ENCODE peak calls at places on chromosome 10, in eight cellular contexts. One of them, this sample, is unnamed. For H3K9me3, the result is how much of the 10 kb centered on the place peaks cover.

GRCh38 chr10:31939797-31940708 is 11.4 kb upstream of the ARHGAP12 start:
- DNase-seq in Caco-2: no peak
- DNase-seq in body of pancreas: no peak
- DNase-seq in hepatocyte: no peak
- DNase-seq in upper lobe of right lung: no peak
- DNase-seq in RWPE2: no peak
- DNase-seq in CD8-positive, alpha-beta T cell: no peak
- DNase-seq in colonic mucosa: no peak
- DNase-seq in this sample: no peak

GRCh38 chr10:79418274-79418673 is 27.1 kb downstream of the ZCCHC24 start:
- DNase-seq in hepatocyte: no peak
- DNase-seq in RWPE2: no peak
- DNase-seq in body of pancreas: no peak
- DNase-seq in colonic mucosa: no peak
- DNase-seq in Caco-2: no peak
- DNase-seq in CD8-positive, alpha-beta T cell: no peak
- DNase-seq in upper lobe of right lung: no peak
- DNase-seq in this sample: no peak

GRCh38 chr10:10222288-10222945 is 795.3 kb upstream of the CELF2 start:
- DNase-seq in body of pancreas: no peak
- DNase-seq in colonic mucosa: no peak
- DNase-seq in hepatocyte: peak
- DNase-seq in CD8-positive, alpha-beta T cell: no peak
- DNase-seq in Caco-2: no peak
- DNase-seq in RWPE2: no peak
- DNase-seq in upper lobe of right lung: no peak
- DNase-seq in this sample: no peak

GRCh38 chr10:31549936-31550335 is 230.9 kb downstream of the ZEB1 start:
- DNase-seq in CD8-positive, alpha-beta T cell: no peak
- DNase-seq in upper lobe of right lung: no peak
- DNase-seq in Caco-2: no peak
- DNase-seq in colonic mucosa: no peak
- DNase-seq in RWPE2: no peak
- DNase-seq in body of pancreas: no peak
- DNase-seq in hepatocyte: no peak
- DNase-seq in this sample: no peak

GRCh38 chr10:131084791-131085585 is 226.5 kb downstream of the TCERG1L start:
- DNase-seq in CD8-positive, alpha-beta T cell: no peak
- DNase-seq in RWPE2: no peak
- DNase-seq in Caco-2: no peak
- DNase-seq in body of pancreas: no peak
- DNase-seq in colonic mucosa: no peak
- DNase-seq in upper lobe of right lung: no peak
- DNase-seq in hepatocyte: no peak
- DNase-seq in this sample: no peak

GRCh38 chr10:125137601-125138438 is 22.5 kb downstream of the CTBP2 start:
- DNase-seq in CD8-positive, alpha-beta T cell: no peak
- DNase-seq in body of pancreas: peak
- DNase-seq in Caco-2: peak
- DNase-seq in RWPE2: no peak
- DNase-seq in colonic mucosa: peak
- DNase-seq in upper lobe of right lung: peak
- DNase-seq in hepatocyte: peak
- DNase-seq in this sample: no peak

GRCh38 chr10:50919010-50919409 is 33.6 kb upstream of the A1CF start:
- DNase-seq in colonic mucosa: no peak
- DNase-seq in upper lobe of right lung: no peak
- DNase-seq in Caco-2: no peak
- DNase-seq in hepatocyte: no peak
- DNase-seq in CD8-positive, alpha-beta T cell: no peak
- DNase-seq in RWPE2: no peak
- DNase-seq in body of pancreas: no peak
- DNase-seq in this sample: no peak

GRCh38 chr10:77428776-77429395 is 208.7 kb downstream of the KCNMA1 start:
- DNase-seq in Caco-2: peak
- DNase-seq in CD8-positive, alpha-beta T cell: no peak
- DNase-seq in upper lobe of right lung: peak
- DNase-seq in body of pancreas: peak
- DNase-seq in hepatocyte: peak
- DNase-seq in colonic mucosa: peak
- DNase-seq in RWPE2: no peak
- DNase-seq in this sample: no peak

GRCh38 chr10:102429468-102429867 is 2.9 kb downstream of the CUEDC2 start:
- DNase-seq in body of pancreas: no peak
- DNase-seq in Caco-2: no peak
- DNase-seq in colonic mucosa: no peak
- DNase-seq in hepatocyte: peak
- DNase-seq in RWPE2: no peak
- DNase-seq in upper lobe of right lung: no peak
- DNase-seq in CD8-positive, alpha-beta T cell: no peak
- DNase-seq in this sample: no peak

GRCh38 chr10:121138112-121138860 is 287.1 kb downstream of the WDR11 start:
- DNase-seq in hepatocyte: no peak
- DNase-seq in RWPE2: no peak
- DNase-seq in colonic mucosa: peak
- DNase-seq in CD8-positive, alpha-beta T cell: no peak
- DNase-seq in Caco-2: no peak
- DNase-seq in body of pancreas: no peak
- DNase-seq in upper lobe of right lung: no peak
- DNase-seq in this sample: peak

GRCh38 chr10:3797750-3798149 is 12.7 kb upstream of the KLF6 start:
- DNase-seq in hepatocyte: no peak
- DNase-seq in colonic mucosa: no peak
- DNase-seq in body of pancreas: no peak
- DNase-seq in upper lobe of right lung: no peak
- DNase-seq in CD8-positive, alpha-beta T cell: no peak
- DNase-seq in RWPE2: no peak
- DNase-seq in Caco-2: no peak
- DNase-seq in this sample: no peak

GRCh38 chr10:110496553-110497437 is 912 bp upstream of the DUSP5 start:
- DNase-seq in body of pancreas: no peak
- DNase-seq in colonic mucosa: no peak
- DNase-seq in hepatocyte: no peak
- DNase-seq in RWPE2: peak
- DNase-seq in CD8-positive, alpha-beta T cell: no peak
- DNase-seq in upper lobe of right lung: no peak
- DNase-seq in Caco-2: no peak
- DNase-seq in this sample: no peak

GRCh38 chr10:95559466-95559865 is 1.7 kb downstream of the SORBS1 start:
- DNase-seq in CD8-positive, alpha-beta T cell: no peak
- DNase-seq in RWPE2: no peak
- DNase-seq in body of pancreas: no peak
- DNase-seq in upper lobe of right lung: no peak
- DNase-seq in colonic mucosa: no peak
- DNase-seq in hepatocyte: no peak
- DNase-seq in Caco-2: no peak
- DNase-seq in this sample: no peak

GRCh38 chr10:12504628-12505027 is 155.3 kb downstream of the CAMK1D start:
- DNase-seq in upper lobe of right lung: peak
- DNase-seq in Caco-2: no peak
- DNase-seq in body of pancreas: no peak
- DNase-seq in hepatocyte: no peak
- DNase-seq in CD8-positive, alpha-beta T cell: no peak
- DNase-seq in RWPE2: no peak
- DNase-seq in colonic mucosa: peak
- DNase-seq in this sample: no peak

GRCh38 chr10:34677591-34677990 is 137.5 kb downstream of the PARD3 start:
- DNase-seq in colonic mucosa: no peak
- DNase-seq in RWPE2: no peak
- DNase-seq in CD8-positive, alpha-beta T cell: no peak
- DNase-seq in upper lobe of right lung: no peak
- DNase-seq in Caco-2: no peak
- DNase-seq in body of pancreas: no peak
- DNase-seq in hepatocyte: no peak
- DNase-seq in this sample: no peak

GRCh38 chr10:20953120-20953519 is 56.0 kb upstream of the NEBL start:
- DNase-seq in Caco-2: no peak
- DNase-seq in hepatocyte: no peak
- DNase-seq in colonic mucosa: no peak
- DNase-seq in body of pancreas: no peak
- DNase-seq in RWPE2: no peak
- DNase-seq in upper lobe of right lung: no peak
- DNase-seq in CD8-positive, alpha-beta T cell: no peak
- DNase-seq in this sample: no peak
- H3K9me3 ChIP-seq in Caco-2: under half
- H3K9me3 ChIP-seq in hepatocyte: under half
- H3K9me3 ChIP-seq in colonic mucosa: under half
- H3K9me3 ChIP-seq in body of pancreas: under half
- H3K9me3 ChIP-seq in RWPE2: under half
- H3K9me3 ChIP-seq in upper lobe of right lung: under half
- H3K9me3 ChIP-seq in CD8-positive, alpha-beta T cell: under half
- H3K9me3 ChIP-seq in this sample: under half

DNA sequence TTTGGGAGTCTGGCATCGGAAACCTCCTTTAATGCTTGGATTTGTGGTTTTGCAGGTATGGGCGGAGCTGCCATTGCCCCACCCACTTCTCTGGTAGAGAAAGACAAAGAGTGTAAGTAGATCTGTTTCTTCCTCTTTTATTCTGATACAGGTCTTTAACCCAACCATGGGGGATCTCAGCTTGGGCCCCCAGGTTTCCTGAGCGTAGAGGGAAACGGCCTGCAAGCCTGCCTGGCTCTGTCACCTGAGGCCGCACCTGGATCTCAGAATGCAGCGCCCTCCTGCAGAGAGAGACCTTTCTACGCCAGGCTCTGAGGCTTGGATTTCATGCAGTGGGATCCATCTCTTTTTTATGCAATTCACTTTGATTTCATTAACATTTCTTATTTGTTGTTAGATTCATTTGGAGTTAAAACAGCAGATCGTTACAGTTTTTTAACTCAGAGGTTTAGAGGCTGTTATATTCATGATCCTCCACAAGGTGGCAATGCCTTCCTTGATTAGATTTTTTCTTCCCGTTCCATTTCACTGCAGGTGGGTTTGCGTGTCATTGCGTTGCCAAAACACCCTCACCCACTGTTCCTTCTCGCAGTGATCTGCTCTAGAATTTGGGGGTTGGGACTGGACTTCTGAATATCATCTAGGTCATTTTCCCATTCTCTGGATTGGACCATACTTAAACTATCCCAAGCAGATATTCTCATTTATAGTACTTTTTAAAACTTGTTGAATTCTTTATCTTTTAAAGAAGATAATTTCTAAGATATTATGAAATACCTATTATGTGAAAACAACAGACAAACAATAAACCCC is 20.0 kb downstream of the RBM17 start:
- DNase-seq in RWPE2: no peak
- DNase-seq in body of pancreas: no peak
- DNase-seq in colonic mucosa: peak
- DNase-seq in Caco-2: peak
- DNase-seq in upper lobe of right lung: no peak
- DNase-seq in CD8-positive, alpha-beta T cell: no peak
- DNase-seq in hepatocyte: peak
- DNase-seq in this sample: no peak
- TF ChIP-seq CTCF in RWPE2: peak
- TF ChIP-seq CTCF in body of pancreas: peak
- TF ChIP-seq CTCF in colonic mucosa: peak
- TF ChIP-seq CTCF in Caco-2: peak
- TF ChIP-seq CTCF in upper lobe of right lung: peak
- TF ChIP-seq CTCF in CD8-positive, alpha-beta T cell: peak
- TF ChIP-seq CTCF in hepatocyte: peak
- TF ChIP-seq CTCF in this sample: peak

DNA sequence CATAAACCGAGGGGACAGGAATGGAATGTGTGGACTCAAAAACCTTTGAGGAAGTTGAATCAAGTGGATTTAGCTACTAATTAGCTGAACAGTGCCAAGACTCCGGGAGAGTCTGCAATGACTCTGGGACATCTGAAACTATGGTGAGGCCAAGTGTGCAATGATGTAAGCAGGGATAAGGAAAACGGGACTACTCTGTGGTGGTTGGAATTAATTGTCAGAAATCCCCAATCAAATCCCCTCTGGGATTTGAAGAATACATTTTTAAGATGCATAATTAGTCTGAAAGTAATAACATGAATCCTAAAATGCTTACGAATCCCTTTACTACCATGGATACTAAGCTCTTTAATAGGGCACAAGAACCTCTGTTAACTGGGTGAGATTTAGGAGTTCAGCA is 602.8 kb downstream of the NRG3 start:
- DNase-seq in RWPE2: no peak
- DNase-seq in CD8-positive, alpha-beta T cell: no peak
- DNase-seq in Caco-2: no peak
- DNase-seq in upper lobe of right lung: no peak
- DNase-seq in colonic mucosa: no peak
- DNase-seq in hepatocyte: no peak
- DNase-seq in body of pancreas: no peak
- DNase-seq in this sample: no peak
- H3K9me3 ChIP-seq in RWPE2: under half
- H3K9me3 ChIP-seq in CD8-positive, alpha-beta T cell: under half
- H3K9me3 ChIP-seq in Caco-2: under half
- H3K9me3 ChIP-seq in upper lobe of right lung: under half
- H3K9me3 ChIP-seq in colonic mucosa: under half
- H3K9me3 ChIP-seq in hepatocyte: under half
- H3K9me3 ChIP-seq in body of pancreas: under half
- H3K9me3 ChIP-seq in this sample: under half

GRCh38 chr10:97519342-97519741 is 20.6 kb downstream of the UBTD1 start:
- DNase-seq in CD8-positive, alpha-beta T cell: no peak
- DNase-seq in upper lobe of right lung: no peak
- DNase-seq in colonic mucosa: no peak
- DNase-seq in body of pancreas: no peak
- DNase-seq in Caco-2: no peak
- DNase-seq in RWPE2: no peak
- DNase-seq in hepatocyte: no peak
- DNase-seq in this sample: no peak
- TF ChIP-seq CTCF in CD8-positive, alpha-beta T cell: no peak
- TF ChIP-seq CTCF in upper lobe of right lung: no peak
- TF ChIP-seq CTCF in colonic mucosa: no peak
- TF ChIP-seq CTCF in body of pancreas: no peak
- TF ChIP-seq CTCF in Caco-2: no peak
- TF ChIP-seq CTCF in RWPE2: no peak
- TF ChIP-seq CTCF in hepatocyte: no peak
- TF ChIP-seq CTCF in this sample: no peak

DNA sequence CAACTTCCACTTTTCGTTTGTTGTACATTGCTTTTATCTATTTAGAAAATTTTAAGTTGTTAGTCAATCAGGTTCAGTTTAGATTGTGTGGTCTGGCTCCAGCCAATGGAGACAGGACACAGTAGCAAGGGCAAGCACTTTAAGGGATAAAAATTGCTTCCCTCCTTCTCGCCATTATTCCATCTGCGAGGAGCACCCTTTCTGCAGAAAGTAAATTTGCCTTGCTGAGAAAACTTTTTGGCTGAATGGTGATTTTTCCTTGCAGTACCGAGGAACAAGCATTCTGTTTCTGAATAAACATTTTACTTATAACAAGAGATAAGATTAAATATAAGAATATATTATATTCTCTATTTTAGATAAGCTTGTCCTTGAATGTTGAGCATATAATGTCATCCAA is 34.5 kb downstream of the VIM start:
- DNase-seq in RWPE2: no peak
- DNase-seq in colonic mucosa: no peak
- DNase-seq in upper lobe of right lung: no peak
- DNase-seq in CD8-positive, alpha-beta T cell: no peak
- DNase-seq in Caco-2: no peak
- DNase-seq in body of pancreas: no peak
- DNase-seq in hepatocyte: no peak
- DNase-seq in this sample: no peak
- H3K9me3 ChIP-seq in RWPE2: under half
- H3K9me3 ChIP-seq in colonic mucosa: under half
- H3K9me3 ChIP-seq in upper lobe of right lung: under half
- H3K9me3 ChIP-seq in CD8-positive, alpha-beta T cell: under half
- H3K9me3 ChIP-seq in Caco-2: under half
- H3K9me3 ChIP-seq in body of pancreas: under half
- H3K9me3 ChIP-seq in hepatocyte: under half
- H3K9me3 ChIP-seq in this sample: under half

GRCh38 chr10:68082815-68083395 is 7.8 kb upstream of the HERC4 start:
- DNase-seq in Caco-2: peak
- DNase-seq in RWPE2: no peak
- DNase-seq in body of pancreas: no peak
- DNase-seq in hepatocyte: no peak
- DNase-seq in upper lobe of right lung: no peak
- DNase-seq in colonic mucosa: no peak
- DNase-seq in CD8-positive, alpha-beta T cell: no peak
- DNase-seq in this sample: no peak
- TF ChIP-seq CTCF in Caco-2: peak
- TF ChIP-seq CTCF in RWPE2: peak
- TF ChIP-seq CTCF in body of pancreas: peak
- TF ChIP-seq CTCF in hepatocyte: peak
- TF ChIP-seq CTCF in upper lobe of right lung: peak
- TF ChIP-seq CTCF in colonic mucosa: no peak
- TF ChIP-seq CTCF in CD8-positive, alpha-beta T cell: no peak
- TF ChIP-seq CTCF in this sample: no peak

This sample was measured in prostate gland.